ENCODE peak calls at places on chromosomes 4 and X, in six cellular contexts. I is tibial artery; R is activated T-cell treated with anti-CD3 and anti-CD28 coated beads, Interleukin-2, amount 50 U/mL, for 72 hours; O is LoVo; F is activated T-helper 9 cell treated with anti-CD3 and anti-CD28 coated beads, Interleukin-2, amount 50 U/mL, for 16 hours; Y is right lobe of liver. M is an unnamed sample.

GRCh38 chrX:52346462-52347165 is 22.2 kb upstream of the XAGE2 start:
- DNase-seq in I (no peak), R (peak), O (peak), F (peak), Y (no peak), M (no peak)

GRCh38 chr4:5471206-5471605 is 237.2 kb downstream of the EVC2 start:
- DNase-seq in I (no peak), R (no peak), O (no peak), F (no peak), Y (no peak), M (no peak)

GRCh38 chrX:154026136-154026806 is 6.6 kb upstream of the IRAK1 start:
- DNase-seq in I (no peak), R (no peak), O (no peak), F (no peak), Y (no peak), M (no peak)

GRCh38 chrX:141673946-141674345 is 24.6 kb downstream of the SPANXD start:
- DNase-seq in I (no peak), R (no peak), O (no peak), F (no peak), Y (no peak), M (no peak)

GRCh38 chrX:43666301-43666912 is 10.3 kb downstream of the MAOA start:
- DNase-seq in I (no peak), R (no peak), O (no peak), F (no peak), Y (no peak), M (no peak)

GRCh38 chr4:19486400-19486799 is 765.3 kb upstream of the SLIT2 start:
- DNase-seq in I (no peak), R (no peak), O (no peak), F (no peak), Y (no peak), M (no peak)

GRCh38 chr4:19592391-19592790 is 659.3 kb upstream of the SLIT2 start:
- DNase-seq in I (no peak), R (no peak), O (no peak), F (no peak), Y (no peak), M (no peak)

GRCh38 chr4:165505991-165506779 is 127.4 kb downstream of the CPE start:
- DNase-seq in I (no peak), R (no peak), O (peak), F (no peak), Y (no peak), M (no peak)

GRCh38 chr4:169492436-169493163 is 119.8 kb downstream of the NEK1 start:
- DNase-seq in I (no peak), R (peak), O (peak), F (no peak), Y (no peak), M (peak)

GRCh38 chr4:87399148-87399547 is 8.2 kb upstream of the HSD17B11 start:
- DNase-seq in I (no peak), R (no peak), O (no peak), F (no peak), Y (no peak), M (no peak)

GRCh38 chrX:22134681-22135080 is 102.6 kb downstream of the PHEX start:
- DNase-seq in I (no peak), R (no peak), O (no peak), F (no peak), Y (no peak), M (no peak)

GRCh38 chr4:185481390-185481789 is 9.9 kb upstream of the CCDC110 start:
- DNase-seq in I (no peak), R (no peak), O (no peak), F (no peak), Y (no peak), M (no peak)

GRCh38 chrX:8404443-8404842 is 60.2 kb upstream of the VCX3B start:
- DNase-seq in I (peak), R (no peak), O (no peak), F (no peak), Y (no peak), M (no peak)

M was measured in SK-N-MC.